ENCODE peak calls at places on chromosomes 5 and 9, in nine cellular contexts. D is frontal cortex; B is GM12865; P is mesendoderm; Y is Kasumi-1; Q is stimulated activated CD8-positive, alpha-beta memory T cell treated with anti-CD3 and anti-CD28 coated beads, Interleukin-15, amount 100 ng/mL, for 4 hours; V is breast epithelium; H is cardiac muscle cell; F is fibroblast of the conjunctiva. X is an unnamed sample.
A peak's percentile ranks its signal among the peaks of the same experiment; 100 is the strongest.

GRCh38 chr5:15500326-15500958 is 462 bp downstream of the FBXL7 start:
- DNase-seq in D (peak; percentile 22), B (no peak), P (peak; percentile 54), Y (no peak), Q (no peak), V (no peak), H (peak; percentile 30), F (no peak), X (no peak)

GRCh38 chr9:126915846-126916543 is 1.4 kb downstream of the RALGPS1 start:
- DNase-seq in D (no peak), B (no peak), P (no peak), Y (no peak), Q (no peak), V (no peak), H (no peak), F (no peak), X (peak; percentile 45)

GRCh38 chr5:107557051-107557658 is 113.6 kb downstream of the EFNA5 start:
- DNase-seq in D (no peak), B (no peak), P (peak; percentile 95), Y (no peak), Q (no peak), V (peak; percentile 85), H (peak; percentile 80), F (no peak), X (no peak)

GRCh38 chr9:137115394-137116026 is 977 bp upstream of the DPP7 start:
- DNase-seq in D (no peak), B (no peak), P (no peak), Y (no peak), Q (no peak), V (no peak), H (no peak), F (no peak), X (no peak)

GRCh38 chr5:143760755-143761154 is 51.2 kb upstream of the HMHB1 start:
- DNase-seq in D (no peak), B (no peak), P (no peak), Y (no peak), Q (no peak), V (no peak), H (no peak), F (no peak), X (no peak)

GRCh38 chr9:124741681-124742080 is 29.4 kb downstream of the NR6A1 start:
- DNase-seq in D (no peak), B (no peak), P (no peak), Y (no peak), Q (no peak), V (no peak), H (no peak), F (no peak), X (no peak)

GRCh38 chr9:129702563-129702962 is 37.1 kb downstream of the PRRX2 start:
- DNase-seq in D (no peak), B (no peak), P (no peak), Y (no peak), Q (no peak), V (no peak), H (no peak), F (no peak), X (no peak)

GRCh38 chr9:3181049-3181953 is 337.4 kb upstream of the PUM3 start:
- DNase-seq in D (peak; percentile 14), B (peak; percentile 67), P (peak; percentile 84), Y (no peak), Q (no peak), V (no peak), H (peak; percentile 78), F (no peak), X (peak; percentile 76)

GRCh38 chr5:84378961-84379360 is 5.7 kb downstream of the EDIL3 start:
- DNase-seq in D (no peak), B (no peak), P (no peak), Y (no peak), Q (no peak), V (no peak), H (no peak), F (no peak), X (no peak)

GRCh38 chr5:42951169-42951846 is 88.8 kb downstream of the ANXA2R start:
- DNase-seq in D (no peak), B (peak; percentile 87), P (no peak), Y (peak; percentile 60), Q (peak; percentile 53), V (no peak), H (no peak), F (no peak), X (no peak)

X was measured in cerebellar cortex.